ENCODE peak calls at places on chromosomes 11 and 22, in four cellular contexts. I is thoracic aorta, M is endothelial cell, J is spleen. Y is an unnamed sample.
A peak's percentile ranks its signal among the peaks of the same experiment; 100 is the strongest.

GRCh38 chr11:71962428-71963038 is 33.7 kb downstream of the RNF121 start:
- DNase-seq in I (no peak), M (no peak), J (no peak), Y (no peak)

GRCh38 chr11:35009191-35009940 is 92.9 kb downstream of the PDHX start:
- DNase-seq in I (no peak), M (no peak), J (no peak), Y (no peak)

GRCh38 chr11:104152941-104153340 is 11.0 kb downstream of the PDGFD start:
- DNase-seq in I (no peak), M (no peak), J (no peak), Y (no peak)

GRCh38 chr11:131169057-131169456 is 201.4 kb upstream of the NTM start:
- DNase-seq in I (no peak), M (no peak), J (no peak), Y (no peak)

GRCh38 chr22:35335936-35336781 is 36.5 kb downstream of the TOM1 start:
- DNase-seq in I (no peak), M (no peak), J (no peak), Y (no peak)

GRCh38 chr11:63802637-63803414 is 10.4 kb upstream of the SPINDOC start:
- DNase-seq in I (no peak), M (no peak), J (peak; percentile 29), Y (no peak)

GRCh38 chr22:45966892-45967365 is 10.0 kb downstream of the WNT7B start:
- DNase-seq in I (no peak), M (no peak), J (no peak), Y (no peak)

GRCh38 chr11:63999349-64000025 is 13.2 kb downstream of the OTUB1 start:
- DNase-seq in I (peak; percentile 16), M (peak; percentile 47), J (peak; percentile 87), Y (peak; percentile 89)

GRCh38 chr11:60910281-60910687 is 3.7 kb upstream of the TMEM109 start:
- DNase-seq in I (no peak), M (no peak), J (no peak), Y (no peak)

GRCh38 chr11:62061356-62062222 is 62.2 kb upstream of the INCENP start:
- DNase-seq in I (no peak), M (no peak), J (peak; percentile 15), Y (no peak)

GRCh38 chr22:28032896-28033295 is 113.8 kb upstream of the PITPNB start:
- DNase-seq in I (no peak), M (no peak), J (no peak), Y (no peak)

GRCh38 chr11:128448487-128448886 is 138.9 kb downstream of the ETS1 start:
- DNase-seq in I (no peak), M (no peak), J (no peak), Y (no peak)

GRCh38 chr11:120079750-120080610 is 57.9 kb downstream of the TRIM29 start:
- DNase-seq in I (no peak), M (peak; percentile 48), J (no peak), Y (no peak)

GRCh38 chr11:132056689-132057088 is 686.3 kb downstream of the NTM start:
- DNase-seq in I (no peak), M (no peak), J (no peak), Y (no peak)

GRCh38 chr11:117127164-117127563 is 16.9 kb upstream of the PAFAH1B2 start:
- DNase-seq in I (no peak), M (no peak), J (peak; percentile 42), Y (no peak)

GRCh38 chr11:117128289-117128688 is 15.8 kb upstream of the PAFAH1B2 start:
- DNase-seq in I (no peak), M (no peak), J (peak; percentile 20), Y (no peak)

GRCh38 chr11:117122546-117122945 is 21.5 kb upstream of the PAFAH1B2 start:
- DNase-seq in I (no peak), M (no peak), J (no peak), Y (no peak)

GRCh38 chr11:117130879-117131278 is 13.2 kb upstream of the PAFAH1B2 start:
- DNase-seq in I (no peak), M (no peak), J (no peak), Y (no peak)

GRCh38 chr11:117126223-117126965 is 17.7 kb upstream of the PAFAH1B2 start:
- DNase-seq in I (no peak), M (no peak), J (no peak), Y (no peak)
- TF ChIP-seq CTCF in I (no peak), M (no peak), J (no peak), Y (no peak)

GRCh38 chr22:41674941-41675340 is 13.7 kb downstream of the SNU13 start:
- DNase-seq in I (no peak), M (no peak), J (no peak), Y (no peak)

GRCh38 chr22:41676134-41676533 is 12.5 kb downstream of the SNU13 start:
- DNase-seq in I (no peak), M (no peak), J (no peak), Y (no peak)

GRCh38 chr22:41668971-41669911 is 19.4 kb downstream of the SNU13 start:
- DNase-seq in I (no peak), M (no peak), J (no peak), Y (no peak)

DNA sequence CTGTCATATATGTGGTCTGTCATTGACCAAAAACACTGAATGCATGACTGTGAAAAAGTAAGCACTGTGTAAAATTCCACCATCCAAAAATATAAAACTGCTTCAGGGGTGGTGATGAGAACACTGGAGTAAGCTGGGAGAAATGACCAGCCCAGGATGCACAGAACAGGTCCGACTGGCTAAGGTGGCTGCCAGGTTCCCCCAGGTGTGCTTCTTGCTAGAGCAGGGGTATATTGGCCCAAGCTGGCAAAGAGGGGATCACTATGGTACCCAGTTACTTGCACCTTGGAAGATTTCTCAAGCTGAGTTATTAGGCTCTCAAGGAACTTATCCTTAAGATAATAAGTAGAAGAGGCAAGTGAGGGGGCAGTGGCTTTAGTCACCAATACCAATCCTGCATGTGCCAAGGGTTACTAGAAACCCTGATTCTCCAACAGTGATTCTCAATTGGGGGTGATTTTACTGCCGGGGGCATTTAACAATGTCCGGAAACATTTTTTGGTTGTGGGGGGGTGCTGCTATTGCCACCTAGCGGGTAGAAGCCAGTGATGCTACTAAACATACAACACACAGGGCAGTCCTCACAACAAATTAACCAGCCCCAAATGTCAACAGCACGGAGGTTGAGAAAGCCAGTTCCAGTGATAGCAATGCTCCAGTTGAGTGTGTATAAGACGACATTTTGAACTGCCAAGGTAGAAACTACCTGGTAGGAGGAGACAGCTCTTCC is 15.7 kb downstream of the SNU13 start:
- DNase-seq in I (no peak), M (no peak), J (no peak), Y (no peak)
- TF ChIP-seq CTCF in I (no peak), M (no peak), J (no peak), Y (peak; percentile 35)

DNA sequence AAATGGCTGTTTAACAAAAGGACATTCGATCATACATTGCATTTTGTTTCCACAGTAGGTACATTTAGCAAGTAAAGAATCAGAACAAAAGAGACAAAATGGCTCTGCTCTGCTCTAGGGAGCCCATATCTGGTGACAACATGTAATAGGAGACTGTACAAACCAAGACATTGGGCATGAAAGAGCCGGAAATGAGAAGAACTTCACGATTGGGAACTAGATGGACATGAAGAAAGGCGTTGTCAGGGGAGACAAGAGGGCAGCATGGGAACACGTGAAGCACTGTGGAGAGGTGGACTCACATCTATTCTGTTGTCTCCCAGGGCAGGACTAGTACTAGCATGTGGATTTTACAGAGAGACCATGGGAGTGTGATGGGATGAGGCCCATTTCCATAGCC is 334.0 kb downstream of the OPCML start:
- DNase-seq in I (no peak), M (no peak), J (no peak), Y (no peak)
- TF ChIP-seq CTCF in I (no peak), M (no peak), J (no peak), Y (no peak)

DNA sequence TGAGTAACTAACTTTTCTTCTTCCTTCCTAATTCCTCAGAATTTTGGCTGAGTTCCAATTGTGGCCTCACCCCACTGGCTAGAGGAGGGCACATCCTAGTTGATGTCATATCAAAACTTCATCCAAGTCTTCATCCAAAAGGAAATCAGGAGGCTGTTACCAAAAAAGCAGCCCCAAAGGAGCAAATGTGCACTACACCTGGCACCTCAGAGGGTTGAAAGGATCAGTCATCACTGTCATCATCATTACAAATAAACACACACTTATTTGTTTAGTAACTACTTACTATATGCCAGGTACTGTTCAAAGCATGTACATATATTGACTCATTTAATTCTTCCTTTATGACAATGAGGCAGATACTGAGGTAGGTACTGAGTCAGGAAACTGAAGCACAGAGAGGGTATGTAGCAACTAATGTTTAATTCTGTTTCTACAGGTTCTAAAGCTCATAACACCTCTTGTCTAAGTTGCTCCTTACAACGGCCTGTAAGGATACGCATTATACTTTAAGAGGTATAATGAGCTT is 7.4 kb upstream of the PTPN5 start:
- DNase-seq in I (no peak), M (no peak), J (no peak), Y (no peak)
- TF ChIP-seq CTCF in I (no peak), M (no peak), J (no peak), Y (no peak)

DNA sequence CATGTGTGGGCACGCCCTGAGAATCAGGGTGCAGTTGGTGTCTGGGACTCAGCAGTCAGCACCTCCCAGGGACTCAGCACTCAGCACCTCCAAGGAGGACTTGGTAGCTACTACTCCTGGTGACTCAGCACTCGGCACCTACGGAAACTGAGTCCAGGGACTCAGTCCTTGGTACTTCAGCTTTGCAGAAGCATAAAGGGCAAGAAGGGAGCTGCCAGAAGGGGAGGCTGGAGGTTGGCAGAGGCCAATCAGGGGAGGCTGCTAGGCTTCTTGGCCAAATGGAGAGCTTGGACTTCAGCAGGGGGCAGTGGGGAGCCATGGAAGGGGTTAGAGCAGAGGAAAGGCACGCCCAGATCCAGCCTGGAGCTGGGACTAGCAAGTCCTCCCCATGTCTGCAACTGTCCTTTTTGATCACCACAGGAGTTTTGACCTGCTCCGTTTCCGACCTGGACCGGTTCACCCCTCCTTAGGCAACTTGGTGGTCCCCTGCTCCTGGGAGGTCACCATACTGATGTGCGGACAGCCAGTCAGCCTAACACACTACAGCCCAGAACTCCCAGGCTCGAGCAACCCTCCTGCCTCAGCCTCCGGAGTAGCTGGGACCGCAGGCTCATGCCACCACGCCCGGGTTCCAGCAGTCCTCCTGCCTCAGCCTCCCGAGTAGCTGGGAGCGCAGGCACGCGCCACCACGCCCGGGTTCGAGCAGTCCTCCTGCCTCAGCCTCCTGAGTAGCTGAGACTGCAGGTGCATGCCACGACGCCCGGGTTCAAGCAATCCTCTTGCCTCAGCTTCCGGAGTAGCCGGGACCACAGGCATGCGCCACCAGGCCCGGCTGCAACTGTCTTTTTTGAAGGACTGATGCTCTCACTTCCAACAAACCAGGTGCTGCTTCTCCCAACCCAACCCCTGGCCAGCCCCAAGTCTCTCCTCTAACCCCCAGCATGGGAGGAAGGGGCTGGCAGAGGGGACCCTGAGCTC is 1.5 kb downstream of the ANO9 start:
- DNase-seq in I (no peak), M (no peak), J (no peak), Y (no peak)
- TF ChIP-seq CTCF in I (no peak), M (no peak), J (no peak), Y (no peak)

DNA sequence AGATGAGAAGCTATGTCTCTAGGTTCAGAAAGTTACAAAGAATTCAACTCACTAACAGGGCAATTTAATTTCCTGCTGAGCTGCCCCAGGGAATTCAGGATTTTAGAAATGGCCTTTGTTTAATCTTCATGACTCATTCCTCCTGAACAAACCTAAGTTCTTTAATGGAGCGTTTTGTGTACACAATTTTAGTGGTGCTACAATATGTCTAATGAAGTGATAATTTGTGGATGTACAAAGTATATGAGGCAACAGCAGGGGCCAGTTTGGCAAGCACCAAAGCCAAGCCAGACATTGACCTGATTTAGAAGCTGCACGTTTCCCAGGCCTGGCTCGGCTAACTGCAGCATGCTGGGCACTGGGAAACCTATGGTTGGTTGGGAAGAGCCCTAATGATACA is 34.4 kb upstream of the HEPHL1 start:
- DNase-seq in I (no peak), M (no peak), J (no peak), Y (no peak)
- TF ChIP-seq CTCF in I (no peak), M (no peak), J (no peak), Y (no peak)